ENCODE peak calls at places on chromosomes 2 and 18, in nine cellular contexts. Z, B, V, L, E, M, H, I and C are unnamed samples.

GRCh38 chr2:150916434-150916833 is 345.2 kb downstream of the RBM43 start:
- DNase-seq in Z (no peak), B (no peak), V (no peak), L (no peak), E (no peak), M (no peak), H (no peak), I (no peak), C (no peak)

GRCh38 chr2:121764681-121765228 is 9.3 kb downstream of the TSN start:
- DNase-seq in Z (no peak), B (no peak), V (no peak), L (no peak), E (no peak), M (no peak), H (no peak), I (no peak), C (no peak)

GRCh38 chr2:238989484-238989883 is 141.6 kb downstream of the TWIST2 start:
- DNase-seq in Z (no peak), B (no peak), V (no peak), L (no peak), E (no peak), M (no peak), H (no peak), I (no peak), C (no peak)

GRCh38 chr2:11578986-11579774 is 45.3 kb downstream of the GREB1 start:
- DNase-seq in Z (no peak), B (no peak), V (no peak), L (peak; percentile 29), E (no peak), M (no peak), H (no peak), I (no peak), C (no peak)

GRCh38 chr2:33014268-33014667 is 67.5 kb downstream of the LTBP1 start:
- DNase-seq in Z (no peak), B (no peak), V (no peak), L (no peak), E (no peak), M (no peak), H (no peak), I (no peak), C (no peak)

GRCh38 chr2:119683717-119684443 is 4.9 kb downstream of the TMEM177 start:
- DNase-seq in Z (no peak), B (no peak), V (no peak), L (no peak), E (no peak), M (no peak), H (no peak), I (no peak), C (no peak)

GRCh38 chr18:77461062-77461693 is 211.5 kb downstream of the GALR1 start:
- DNase-seq in Z (no peak), B (no peak), V (no peak), L (no peak), E (peak; percentile 36), M (no peak), H (no peak), I (no peak), C (no peak)

GRCh38 chr2:44912660-44913059 is 28.8 kb upstream of the SIX3 start:
- DNase-seq in Z (peak; percentile 93), B (no peak), V (no peak), L (no peak), E (no peak), M (peak; percentile 60), H (no peak), I (no peak), C (no peak)

GRCh38 chr18:25814841-25815458 is 275.5 kb downstream of the SS18 start:
- DNase-seq in Z (no peak), B (no peak), V (no peak), L (no peak), E (no peak), M (no peak), H (no peak), I (no peak), C (no peak)

GRCh38 chr2:150119860-150120259 is 367.6 kb downstream of the RND3 start:
- DNase-seq in Z (no peak), B (no peak), V (no peak), L (no peak), E (no peak), M (no peak), H (no peak), I (no peak), C (no peak)

GRCh38 chr2:219453691-219454131 is 19.1 kb downstream of the SPEG start:
- DNase-seq in Z (peak; percentile 87), B (no peak), V (no peak), L (no peak), E (peak; percentile 87), M (peak; percentile 73), H (peak; percentile 92), I (peak; percentile 75), C (no peak)

GRCh38 chr18:75679347-75679746 is 251.8 kb upstream of the SMIM21 start:
- DNase-seq in Z (no peak), B (peak; percentile 63), V (no peak), L (no peak), E (peak; percentile 84), M (no peak), H (peak; percentile 83), I (no peak), C (no peak)

GRCh38 chr18:41378628-41379027 is 576.4 kb upstream of the PIK3C3 start:
- DNase-seq in Z (peak; percentile 51), B (no peak), V (no peak), L (no peak), E (no peak), M (no peak), H (no peak), I (no peak), C (no peak)

GRCh38 chr2:27494284-27494943 is 586 bp downstream of the FNDC4 start:
- DNase-seq in Z (peak; percentile 64), B (no peak), V (no peak), L (peak; percentile 77), E (peak; percentile 18), M (peak; percentile 39), H (peak; percentile 68), I (peak; percentile 32), C (no peak)

GRCh38 chr2:64625352-64626145 is 28.2 kb downstream of the SERTAD2 start:
- DNase-seq in Z (no peak), B (no peak), V (no peak), L (no peak), E (no peak), M (no peak), H (no peak), I (no peak), C (no peak)

GRCh38 chr2:130766037-130766436 is 10.7 kb downstream of the AMER3 start:
- DNase-seq in Z (no peak), B (no peak), V (no peak), L (peak; percentile 12), E (no peak), M (no peak), H (no peak), I (no peak), C (no peak)

DNA sequence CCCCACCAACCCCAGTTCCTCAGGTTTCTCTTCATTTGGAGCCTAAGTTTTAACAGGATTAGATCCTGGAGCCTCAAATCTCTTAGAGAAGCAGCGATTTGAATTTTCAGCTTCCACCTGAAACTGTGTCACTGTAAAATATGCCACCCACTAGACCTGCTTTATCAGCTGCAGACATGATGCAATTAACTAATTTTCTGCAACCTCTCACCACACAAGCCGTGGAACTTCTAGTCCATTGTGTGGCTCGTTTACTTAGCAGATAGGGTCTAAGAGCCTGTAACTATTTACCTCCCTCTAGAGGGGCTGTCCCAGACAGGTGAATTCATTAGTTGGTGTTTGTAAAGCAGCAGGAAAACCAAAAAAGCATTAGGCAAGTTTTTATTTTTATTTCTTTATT is 31.6 kb upstream of the FZD5 start:
- DNase-seq in Z (no peak), B (no peak), V (no peak), L (no peak), E (no peak), M (no peak), H (no peak), I (no peak), C (no peak)
- H3K4me3 ChIP-seq in Z (no peak overlapping the region), B (no peak overlapping the region), V (no peak overlapping the region), L (no peak overlapping the region), E (no peak overlapping the region), M (no peak overlapping the region), H (no peak overlapping the region), I (no peak overlapping the region), C (no peak overlapping the region)

DNA sequence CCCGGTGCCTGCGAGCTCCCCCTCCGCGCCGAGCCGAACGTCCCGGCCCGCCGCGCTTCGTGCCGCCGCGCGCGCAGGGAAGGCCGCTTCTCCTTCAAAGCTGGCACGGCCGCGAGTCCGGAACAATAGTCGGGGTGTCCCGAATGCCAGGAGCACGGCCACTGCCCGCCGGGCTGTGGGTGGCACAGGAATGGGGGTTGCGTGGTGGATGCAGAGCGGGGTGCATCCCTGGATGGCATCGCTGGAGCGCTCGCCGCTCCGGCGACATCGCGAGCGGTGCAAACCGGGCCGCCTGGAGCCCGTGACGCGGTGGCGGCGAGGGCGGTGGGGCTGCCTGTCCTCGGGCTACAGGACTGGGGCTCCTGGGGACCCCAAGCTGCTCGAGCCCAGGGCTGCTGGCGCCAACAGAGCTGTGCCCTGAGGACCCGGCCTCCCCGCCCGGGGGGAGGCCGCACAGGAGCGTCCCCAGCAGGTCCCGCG is 1.1 kb upstream of the SATB2 start:
- DNase-seq in Z (peak; percentile 71), B (no peak), V (no peak), L (no peak), E (no peak), M (no peak), H (peak; percentile 67), I (no peak), C (peak; percentile 21)
- H3K4me3 ChIP-seq in Z (peak overlapping the region; percentile 89), B (peak overlapping the region; percentile 84), V (peak overlapping the region; percentile 97), L (peak overlapping the region; percentile 97), E (peak overlapping the region; percentile 85), M (peak overlapping the region; percentile 91), H (peak overlapping the region; percentile 96), I (peak overlapping the region; percentile 68), C (peak overlapping the region; percentile 73)

GRCh38 chr2:15554525-15555218 is 6.5 kb downstream of the NBAS start:
- DNase-seq in Z (peak; percentile 16), B (no peak), V (no peak), L (no peak), E (no peak), M (no peak), H (no peak), I (no peak), C (no peak)

GRCh38 chr2:15557947-15558346 is 3.2 kb downstream of the NBAS start:
- DNase-seq in Z (no peak), B (no peak), V (no peak), L (no peak), E (no peak), M (no peak), H (no peak), I (no peak), C (no peak)

GRCh38 chr2:15553951-15554350 is 7.2 kb downstream of the NBAS start:
- DNase-seq in Z (no peak), B (no peak), V (no peak), L (no peak), E (no peak), M (no peak), H (no peak), I (no peak), C (no peak)

GRCh38 chr2:15555839-15556238 is 5.3 kb downstream of the NBAS start:
- DNase-seq in Z (no peak), B (no peak), V (no peak), L (no peak), E (no peak), M (no peak), H (no peak), I (no peak), C (no peak)

GRCh38 chr2:15556311-15556930 is 4.7 kb downstream of the NBAS start:
- DNase-seq in Z (no peak), B (no peak), V (no peak), L (no peak), E (no peak), M (no peak), H (no peak), I (no peak), C (no peak)
- H3K4me3 ChIP-seq in Z (no peak overlapping the region), B (no peak overlapping the region), V (no peak overlapping the region), L (no peak overlapping the region), E (no peak overlapping the region), M (no peak overlapping the region), H (no peak overlapping the region), I (no peak overlapping the region), C (no peak overlapping the region)

GRCh38 chr2:142880275-142880674 is 2.8 kb downstream of the KYNU start:
- DNase-seq in Z (peak; percentile 87), B (no peak), V (no peak), L (no peak), E (no peak), M (peak; percentile 20), H (no peak), I (no peak), C (no peak)
- H3K4me3 ChIP-seq in Z (no peak overlapping the region), B (no peak overlapping the region), V (no peak overlapping the region), L (no peak overlapping the region), E (no peak overlapping the region), M (no peak overlapping the region), H (no peak overlapping the region), I (no peak overlapping the region), C (no peak overlapping the region)